ENCODE peak calls at places on chromosomes 13 and 19, in nine cellular contexts. E is CD8-positive, alpha-beta memory T cell; T is right cardiac atrium; K is CD8-positive, alpha-beta T cell; B is PC-9; I is lung; S is CD4-positive, alpha-beta memory T cell; Q is suprapubic skin; F is tibial artery. C is an unnamed sample.
A peak's percentile ranks its signal among the peaks of the same experiment; 100 is the strongest.

GRCh38 chr13:51797664-51798488 is 6.1 kb downstream of the DHRS12 start:
- DNase-seq in E (peak; percentile 49), T (no peak), K (peak; percentile 61), B (peak; percentile 54), I (peak; percentile 56), S (peak; percentile 67), Q (no peak), F (no peak), C (peak; percentile 83)

GRCh38 chr19:4909172-4909896 is at the start of gene UHRF1:
- DNase-seq in E (no peak), T (no peak), K (no peak), B (no peak), I (no peak), S (no peak), Q (no peak), F (no peak), C (peak; percentile 11)

GRCh38 chr13:102316732-102317131 is 85.1 kb downstream of the FGF14 start:
- DNase-seq in E (no peak), T (no peak), K (no peak), B (no peak), I (no peak), S (no peak), Q (no peak), F (no peak), C (no peak)

GRCh38 chr19:5046339-5047039 is 77.6 kb downstream of the KDM4B start:
- DNase-seq in E (no peak), T (no peak), K (no peak), B (peak; percentile 95), I (peak; percentile 69), S (no peak), Q (no peak), F (peak; percentile 83), C (peak; percentile 56)

GRCh38 chr19:16825312-16826168 is 3.7 kb upstream of the SIN3B start:
- DNase-seq in E (no peak), T (peak; percentile 64), K (no peak), B (no peak), I (peak; percentile 53), S (no peak), Q (peak; percentile 82), F (no peak), C (peak; percentile 20)

GRCh38 chr13:22108283-22108897 is 437.5 kb downstream of the FGF9 start:
- DNase-seq in E (no peak), T (no peak), K (no peak), B (no peak), I (no peak), S (no peak), Q (no peak), F (no peak), C (no peak)

GRCh38 chr19:29687244-29687896 is 22.1 kb downstream of the PLEKHF1 start:
- DNase-seq in E (no peak), T (peak; percentile 61), K (no peak), B (no peak), I (no peak), S (no peak), Q (no peak), F (peak; percentile 86), C (no peak)

GRCh38 chr13:100128373-100128772 is 39.5 kb downstream of the PCCA start:
- DNase-seq in E (no peak), T (no peak), K (no peak), B (no peak), I (no peak), S (no peak), Q (no peak), F (no peak), C (no peak)

GRCh38 chr19:16590876-16591802 is 18.9 kb upstream of the SLC35E1 start:
- DNase-seq in E (no peak), T (no peak), K (no peak), B (no peak), I (no peak), S (no peak), Q (no peak), F (no peak), C (no peak)

GRCh38 chr19:7920520-7921301 is 573 bp downstream of the SNAPC2 start:
- DNase-seq in E (peak; percentile 95), T (peak; percentile 100), K (peak; percentile 100), B (peak; percentile 83), I (peak; percentile 99), S (peak; percentile 98), Q (peak; percentile 100), F (peak; percentile 100), C (peak; percentile 98)

GRCh38 chr13:35917942-35918645 is 213.1 kb downstream of the DCLK1 start:
- DNase-seq in E (no peak), T (no peak), K (no peak), B (no peak), I (no peak), S (no peak), Q (no peak), F (no peak), C (no peak)

GRCh38 chr13:30796833-30797601 is 61.7 kb downstream of the ALOX5AP start:
- DNase-seq in E (no peak), T (no peak), K (no peak), B (no peak), I (no peak), S (no peak), Q (no peak), F (no peak), C (peak; percentile 18)

GRCh38 chr13:73633817-73634449 is 500.3 kb downstream of the KLF12 start:
- DNase-seq in E (no peak), T (no peak), K (no peak), B (no peak), I (no peak), S (no peak), Q (no peak), F (no peak), C (no peak)

DNA sequence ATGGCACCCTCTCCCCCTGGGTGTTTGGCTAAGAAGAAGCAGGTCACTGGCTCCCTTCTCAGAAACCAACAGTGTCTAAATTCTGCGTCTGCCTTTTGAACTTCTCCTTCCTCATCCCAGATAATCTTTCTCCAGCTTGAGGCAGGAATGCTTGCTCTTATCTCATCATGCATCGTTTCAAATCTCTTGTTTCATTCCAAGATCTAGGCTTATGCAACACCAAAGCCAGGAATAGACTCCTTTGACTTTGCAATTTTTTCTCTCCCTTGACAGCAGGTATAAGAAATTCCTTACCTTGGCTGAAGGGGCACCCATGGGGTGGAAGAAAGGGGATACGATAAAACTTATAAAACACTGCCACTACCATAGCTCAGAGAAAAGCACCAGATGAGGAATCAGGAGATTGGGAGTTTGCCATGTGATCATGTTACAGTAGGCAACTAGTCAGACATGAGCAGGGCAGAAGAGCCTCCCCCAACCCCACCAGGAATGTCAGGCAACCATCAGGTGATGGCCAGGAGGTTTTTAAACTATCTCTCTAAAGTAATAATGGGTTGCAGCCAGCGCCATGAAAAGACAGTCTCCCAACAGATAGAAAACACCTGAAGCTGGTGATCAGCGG is 498.9 kb downstream of the KLF12 start:
- DNase-seq in E (no peak), T (no peak), K (no peak), B (no peak), I (no peak), S (no peak), Q (no peak), F (no peak), C (no peak)
- H3K27ac ChIP-seq in E (no peak overlapping the region), T (no peak overlapping the region), K (no peak overlapping the region), B (no peak overlapping the region), I (no peak overlapping the region), S (no peak overlapping the region), Q (no peak overlapping the region), F (no peak overlapping the region), C (no peak overlapping the region)

DNA sequence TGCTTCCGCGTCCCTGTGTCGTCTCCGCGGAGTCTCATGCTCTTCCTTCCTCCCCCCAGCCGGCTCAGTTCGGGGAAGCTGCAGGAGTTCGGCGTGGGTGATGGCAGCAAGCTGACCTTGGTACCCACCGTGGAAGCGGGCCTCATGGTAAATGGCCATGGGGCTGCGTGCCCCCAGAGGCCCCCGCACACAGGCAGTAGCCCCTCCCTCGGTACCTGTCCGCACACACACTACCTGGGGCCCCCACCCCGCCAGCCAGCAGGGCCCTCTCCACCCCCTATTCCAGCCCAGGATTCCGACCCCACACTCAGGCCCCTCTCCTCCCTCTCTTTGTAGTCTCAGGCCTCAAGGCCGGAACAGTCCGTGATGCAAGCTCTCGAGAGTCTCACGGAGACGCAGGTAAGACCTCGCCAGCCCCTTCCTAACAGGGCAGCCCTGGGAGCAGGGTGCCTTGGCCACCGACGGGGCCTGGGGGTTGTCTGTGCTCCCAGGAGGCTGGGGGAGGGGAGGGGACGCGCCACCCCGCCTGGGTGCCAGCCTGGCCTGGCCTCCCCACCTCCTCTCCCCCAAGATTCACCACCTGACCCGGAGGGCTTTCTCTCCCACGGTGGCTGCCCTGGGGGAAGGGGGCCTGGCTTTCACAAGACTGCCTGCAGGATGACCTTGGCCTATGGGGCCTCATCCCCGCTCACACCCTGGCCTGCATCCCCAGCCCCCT is 3.3 kb downstream of the MIDN start:
- DNase-seq in E (peak; percentile 67), T (peak; percentile 78), K (peak; percentile 65), B (peak; percentile 53), I (peak; percentile 80), S (peak; percentile 69), Q (no peak), F (peak; percentile 89), C (peak; percentile 76)
- H3K4me1 ChIP-seq in E (peaks cover 40% of the 10 kb centered on the region), T (peaks cover 15% of the 10 kb centered on the region), K (peaks cover 41% of the 10 kb centered on the region), B (peaks cover 16% of the 10 kb centered on the region), I (peaks cover 7% of the 10 kb centered on the region), S (peaks cover 41% of the 10 kb centered on the region), Q (peaks cover 68% of the 10 kb centered on the region), F (peaks cover 55% of the 10 kb centered on the region), C (peaks cover 9% of the 10 kb centered on the region)

DNA sequence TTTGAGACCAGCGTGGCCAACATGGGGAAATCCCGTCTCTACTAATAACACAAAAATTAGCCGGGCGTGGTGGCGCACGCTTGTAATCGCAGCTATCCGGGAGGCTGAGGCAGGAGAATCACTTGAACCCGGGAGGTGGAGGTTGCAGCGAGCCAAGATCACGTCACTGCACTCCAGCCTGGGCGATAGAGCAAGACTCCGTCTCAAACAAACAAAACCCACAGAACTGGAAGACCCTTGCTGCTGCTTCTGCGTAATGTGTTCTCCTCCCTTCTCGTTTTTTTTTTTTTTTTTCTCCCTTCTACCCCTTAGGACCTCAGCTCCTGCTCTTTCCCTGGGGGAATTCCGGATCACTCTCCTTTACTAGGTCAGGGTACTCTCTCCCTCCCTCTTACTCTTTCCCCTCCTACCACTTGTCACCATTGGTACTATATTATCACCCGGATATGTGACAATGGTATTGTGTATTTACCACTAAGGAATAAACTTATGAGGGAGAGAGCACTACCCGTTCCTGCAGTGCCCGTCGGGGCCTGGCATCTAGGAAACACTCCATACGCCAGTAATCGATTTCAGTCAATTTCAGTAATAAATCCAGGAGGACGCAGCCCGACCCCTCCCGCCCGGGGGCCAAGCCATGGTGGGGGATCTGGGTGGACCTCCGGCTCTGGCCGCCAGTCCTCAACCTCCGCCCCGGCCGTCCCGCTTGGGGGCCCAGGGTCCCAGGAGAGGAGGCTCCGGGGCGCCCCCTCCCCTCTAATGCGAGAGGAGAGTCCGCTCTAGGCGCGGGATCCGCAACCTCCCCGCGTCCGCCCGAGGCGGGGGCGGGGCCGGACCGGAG is 423 bp upstream of the GARRE1 start:
- DNase-seq in E (no peak), T (peak; percentile 85), K (no peak), B (peak; percentile 56), I (peak; percentile 87), S (peak; percentile 85), Q (peak; percentile 91), F (peak; percentile 92), C (peak; percentile 26)
- H3K4me3 ChIP-seq in E (peak overlapping the region; percentile 74), T (peak overlapping the region; percentile 89), K (peak overlapping the region; percentile 84), B (peak overlapping the region; percentile 96), I (peak overlapping the region; percentile 95), S (peak overlapping the region; percentile 67), Q (peak overlapping the region; percentile 97), F (peak overlapping the region; percentile 89), C (peak overlapping the region; percentile 92)

DNA sequence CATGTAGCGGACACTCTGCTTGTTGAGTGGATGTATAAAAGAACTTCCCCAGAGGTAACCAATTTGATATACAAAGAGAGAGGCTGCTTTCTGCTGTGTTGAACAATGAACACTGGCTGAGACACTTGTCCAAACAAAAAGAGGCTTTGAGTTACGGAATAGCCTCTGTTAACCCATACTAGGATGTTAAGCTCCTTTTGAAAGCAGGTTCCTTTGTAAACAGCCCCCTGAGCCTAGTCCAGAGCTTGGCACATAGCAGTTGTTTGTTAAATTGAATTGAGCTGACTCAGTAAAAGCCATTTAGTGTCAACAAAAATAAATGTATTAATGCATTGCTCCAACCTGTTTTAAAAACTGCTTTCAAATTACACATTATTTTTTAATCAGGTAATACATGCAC is 200.1 kb downstream of the MZT1 start:
- DNase-seq in E (no peak), T (no peak), K (no peak), B (no peak), I (no peak), S (no peak), Q (no peak), F (no peak), C (no peak)
- H3K27ac ChIP-seq in E (no peak overlapping the region), T (no peak overlapping the region), K (no peak overlapping the region), B (no peak overlapping the region), I (no peak overlapping the region), S (no peak overlapping the region), Q (no peak overlapping the region), F (no peak overlapping the region), C (no peak overlapping the region)

C was measured in small intestine.